ENCODE peak calls at places on chromosome 5, in ten cellular contexts. X, H, B, Y, J, A, E, T, F and D are unnamed samples.

GRCh38 chr5:66198837-66199236 is 54.7 kb downstream of the SREK1 start:
- DNase-seq in J (no peak), H (no peak), B (no peak), E (no peak), A (no peak), Y (no peak), F (no peak), X (no peak), T (no peak), D (no peak)

GRCh38 chr5:95731571-95732554 is 727 bp downstream of the RHOBTB3 start:
- DNase-seq in E (peak; percentile 80), A (no peak), H (peak; percentile 56), X (peak; percentile 51), B (peak; percentile 86), Y (peak; percentile 80), J (no peak), T (peak; percentile 20), F (no peak), D (peak; percentile 49)

GRCh38 chr5:50445281-50445949 is 4.3 kb upstream of the EMB start:
- DNase-seq in T (no peak), A (no peak), J (peak; percentile 62), F (no peak), H (peak; percentile 10), B (no peak), E (no peak), X (no peak), Y (no peak), D (no peak)

GRCh38 chr5:178304761-178305645 is 72.4 kb upstream of the PHYKPL start:
- DNase-seq in J (no peak), B (peak; percentile 67), Y (peak; percentile 55), H (no peak), F (no peak), A (no peak), E (no peak), T (no peak), X (no peak), D (no peak)

GRCh38 chr5:93294184-93294583 is 286.8 kb downstream of the NR2F1-AS1 start:
- DNase-seq in B (no peak), H (no peak), J (no peak), Y (no peak), X (no peak), F (no peak), T (no peak), A (no peak), E (no peak), D (no peak)

GRCh38 chr5:142977363-142978051 is 207.3 kb downstream of the ARHGAP26 start:
- DNase-seq in A (peak; percentile 16), T (no peak), F (no peak), H (no peak), X (no peak), J (peak; percentile 58), B (no peak), E (no peak), Y (no peak), D (peak; percentile 47)

GRCh38 chr5:91090995-91091394 is 292.1 kb downstream of the ARRDC3 start:
- DNase-seq in J (no peak), H (no peak), F (no peak), Y (no peak), X (no peak), E (no peak), B (no peak), T (no peak), A (no peak), D (no peak)

GRCh38 chr5:132469380-132470372 is 20.9 kb downstream of the IRF1 start:
- DNase-seq in E (no peak), J (no peak), T (peak; percentile 60), Y (peak; percentile 54), B (peak; percentile 31), A (no peak), F (no peak), H (peak; percentile 8), X (peak; percentile 24), D (no peak)

GRCh38 chr5:58683567-58683966 is 100.7 kb downstream of the RAB3C start:
- DNase-seq in X (no peak), E (no peak), Y (no peak), F (no peak), H (no peak), A (no peak), B (no peak), T (no peak), J (no peak), D (no peak)

GRCh38 chr5:31901807-31902530 is 263.0 kb downstream of the PDZD2 start:
- DNase-seq in E (no peak), B (no peak), J (no peak), A (no peak), H (no peak), X (no peak), Y (no peak), T (no peak), F (no peak), D (no peak)

GRCh38 chr5:94375801-94376200 is 242.6 kb downstream of the KIAA0825 start:
- DNase-seq in J (no peak), A (no peak), H (no peak), X (no peak), B (no peak), F (no peak), T (no peak), E (no peak), Y (no peak), D (no peak)

GRCh38 chr5:177982072-177982727 is 13.8 kb downstream of the PROP1 start:
- DNase-seq in Y (no peak), A (peak; percentile 41), X (peak; percentile 50), J (no peak), E (peak; percentile 85), F (peak; percentile 90), H (no peak), T (peak; percentile 7), B (no peak), D (peak; percentile 82)

GRCh38 chr5:31186672-31187267 is 6.7 kb upstream of the CDH6 start:
- DNase-seq in T (peak; percentile 37), X (no peak), F (no peak), H (no peak), J (no peak), E (no peak), Y (no peak), B (no peak), A (peak; percentile 35), D (no peak)

GRCh38 chr5:59768204-59769040 is 125.1 kb downstream of the PDE4D start:
- DNase-seq in X (peak; percentile 76), B (no peak), Y (peak; percentile 86), H (peak; percentile 72), E (peak; percentile 59), A (no peak), J (no peak), T (peak; percentile 77), F (no peak), D (peak; percentile 41)

DNA sequence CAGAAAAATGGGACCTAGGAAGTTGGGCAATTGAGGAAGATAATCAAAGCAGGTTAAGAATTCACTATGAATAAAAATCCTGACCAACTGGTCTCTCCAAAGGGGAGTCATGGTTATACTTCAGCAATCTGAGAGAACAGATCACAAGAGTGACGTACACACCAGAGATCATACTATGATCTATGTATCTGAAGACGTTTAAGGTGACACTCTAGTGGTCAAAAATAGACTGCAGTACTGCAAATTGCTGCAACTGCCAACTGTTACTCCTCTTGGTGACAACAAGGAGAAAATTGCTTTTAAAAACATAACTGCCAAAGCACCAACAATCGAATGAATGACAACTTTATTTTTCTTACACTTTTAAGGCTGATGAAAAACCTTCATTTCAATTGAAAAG is 4.9 kb downstream of the AK6 start:
- DNase-seq in J (no peak), H (no peak), B (no peak), X (no peak), F (no peak), Y (no peak), T (peak; percentile 29), A (peak; percentile 36), E (no peak), D (no peak)
- TF ChIP-seq EP300 in J (no peak), H (no peak), B (no peak), X (no peak), F (no peak), Y (no peak), T (no peak), A (no peak), E (no peak), D (no peak)

GRCh38 chr5:172420215-172420934 is 34.0 kb downstream of the SH3PXD2B start:
- DNase-seq in A (peak; percentile 52), J (no peak), Y (peak; percentile 93), E (peak; percentile 59), X (peak; percentile 64), F (peak; percentile 97), T (peak; percentile 91), B (no peak), H (peak; percentile 89), D (no peak)
- TF ChIP-seq POLR2AphosphoS5 in A (no peak), J (no peak), Y (peak; percentile 55), E (no peak), X (peak; percentile 85), F (no peak), T (no peak), B (peak; percentile 65), H (peak; percentile 83), D (peak; percentile 74)

DNA sequence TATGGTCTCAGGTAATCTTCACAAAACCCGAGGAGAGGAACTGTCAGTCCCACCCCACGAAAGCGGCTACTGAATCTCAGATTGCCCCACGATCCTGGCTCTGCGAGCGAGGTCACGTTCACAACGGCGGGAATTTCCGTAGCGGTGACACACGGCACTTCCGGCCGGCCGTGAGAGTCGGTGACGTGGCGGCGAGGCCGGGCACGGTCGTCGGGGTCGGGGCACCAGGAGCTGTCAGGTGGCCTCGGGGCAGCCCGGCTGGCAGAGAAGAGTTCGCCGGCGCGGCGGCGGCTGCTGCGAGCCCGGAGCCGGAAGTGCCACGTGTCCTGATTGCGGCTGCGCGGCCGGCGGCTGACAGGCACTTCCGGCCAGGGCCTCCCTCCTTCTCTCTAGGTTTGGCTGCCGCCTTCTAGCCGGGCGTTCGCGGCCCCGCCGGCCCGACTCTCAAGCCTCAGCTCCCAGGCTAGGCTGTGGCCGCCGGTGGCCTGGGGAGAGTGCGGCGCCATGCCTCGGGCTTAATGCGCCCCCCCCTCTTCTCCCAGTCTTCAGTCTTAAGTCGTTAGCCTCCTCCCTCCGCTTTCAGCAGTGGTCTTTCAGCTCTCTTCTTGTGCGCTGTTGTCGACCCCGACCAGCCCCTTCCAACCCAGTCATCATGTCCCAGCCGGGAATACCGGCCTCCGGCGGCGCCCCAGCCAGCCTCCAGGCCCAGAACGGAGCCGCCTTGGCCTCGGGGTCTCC is at the start of gene SEC24A:
- DNase-seq in J (no peak), E (peak; percentile 89), Y (peak; percentile 93), X (peak; percentile 94), B (peak; percentile 92), F (peak; percentile 94), A (peak; percentile 90), H (peak; percentile 94), T (peak; percentile 89), D (peak; percentile 98)
- TF ChIP-seq POLR2A in J (peak; percentile 91), E (peak; percentile 31), Y (peak; percentile 72), X (peak; percentile 61), B (peak; percentile 38), F (peak; percentile 59), A (peak; percentile 89), H (peak; percentile 81), T (peak; percentile 88), D (peak; percentile 82)

DNA sequence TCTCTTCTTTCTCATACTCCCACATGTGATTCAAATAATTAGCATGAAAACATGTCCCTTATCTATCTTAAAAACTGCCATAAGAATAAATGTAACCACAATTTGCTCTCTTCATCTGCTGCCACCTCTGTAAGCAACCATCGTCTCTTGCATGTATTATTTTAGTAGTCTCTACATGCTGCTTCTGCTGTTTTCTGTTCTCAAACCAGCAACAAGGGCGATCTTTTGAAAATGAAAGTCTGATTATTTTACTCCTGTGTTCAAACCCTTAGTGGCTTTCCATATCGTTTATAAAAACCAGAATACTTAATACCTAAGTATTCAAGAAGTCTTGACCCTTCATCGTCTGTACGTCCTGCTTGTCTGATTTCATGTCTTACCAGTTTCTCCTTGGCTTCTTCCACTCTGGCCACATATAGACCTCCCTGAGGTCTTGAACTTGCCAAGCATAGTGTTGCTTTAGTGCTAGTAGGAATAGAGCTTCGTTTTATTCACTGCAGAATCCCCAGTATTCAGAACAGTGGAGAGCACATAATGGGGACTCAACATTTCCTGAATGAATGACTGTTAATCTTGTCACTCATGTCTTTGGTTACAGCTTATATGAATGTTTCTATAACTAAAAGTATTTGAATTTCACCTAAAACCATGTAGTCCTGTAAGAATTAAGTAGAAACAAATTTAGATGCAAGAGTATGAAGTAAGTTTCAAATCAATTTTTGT is 10.6 kb downstream of the CDC42SE2 start:
- DNase-seq in Y (no peak), H (no peak), A (no peak), T (no peak), X (no peak), E (no peak), B (no peak), F (no peak), J (no peak), D (no peak)
- TF ChIP-seq EP300 in Y (no peak), H (no peak), A (no peak), T (no peak), X (no peak), E (no peak), B (no peak), F (no peak), J (no peak), D (no peak)